ENCODE peak calls at places on chromosomes 6 and 20, in six cellular contexts. One of them, this sample, is unnamed.
A peak's percentile ranks its signal among the peaks of the same experiment; 100 is the strongest.

GRCh38 chr6:104326173-104327001 is 533.3 kb downstream of the HACE1 start:
- DNase-seq in fibroblast of gingiva: no peak
- DNase-seq in T1000: peak; percentile 69
- DNase-seq in stimulated activated naive B cell treated with anti-CD40 and anti-IgM and Interleukin-4, amounts not matched to agents 10 μg/mL and 1 μg/mL and 100 μg/mL, for 72 hours: no peak
- DNase-seq in iPS-NIHi11: no peak
- DNase-seq in AG08396: no peak
- DNase-seq in this sample: peak; percentile 1

GRCh38 chr6:159983641-159984080 is 14.8 kb downstream of the IGF2R start:
- DNase-seq in fibroblast of gingiva: peak; percentile 51
- DNase-seq in T1000: no peak
- DNase-seq in stimulated activated naive B cell treated with anti-CD40 and anti-IgM and Interleukin-4, amounts not matched to agents 10 μg/mL and 1 μg/mL and 100 μg/mL, for 72 hours: no peak
- DNase-seq in iPS-NIHi11: no peak
- DNase-seq in AG08396: no peak
- DNase-seq in this sample: peak; percentile 68

GRCh38 chr6:143241110-143241509 is 180.4 kb downstream of the AIG1 start:
- DNase-seq in fibroblast of gingiva: no peak
- DNase-seq in T1000: no peak
- DNase-seq in stimulated activated naive B cell treated with anti-CD40 and anti-IgM and Interleukin-4, amounts not matched to agents 10 μg/mL and 1 μg/mL and 100 μg/mL, for 72 hours: no peak
- DNase-seq in iPS-NIHi11: no peak
- DNase-seq in AG08396: no peak
- DNase-seq in this sample: no peak

GRCh38 chr20:47224300-47224791 is 132.2 kb downstream of the ZMYND8 start:
- DNase-seq in fibroblast of gingiva: no peak
- DNase-seq in T1000: no peak
- DNase-seq in stimulated activated naive B cell treated with anti-CD40 and anti-IgM and Interleukin-4, amounts not matched to agents 10 μg/mL and 1 μg/mL and 100 μg/mL, for 72 hours: no peak
- DNase-seq in iPS-NIHi11: no peak
- DNase-seq in AG08396: no peak
- DNase-seq in this sample: no peak

GRCh38 chr6:11645016-11645415 is 107.5 kb downstream of the TMEM170B start:
- DNase-seq in fibroblast of gingiva: peak; percentile 6
- DNase-seq in T1000: no peak
- DNase-seq in stimulated activated naive B cell treated with anti-CD40 and anti-IgM and Interleukin-4, amounts not matched to agents 10 μg/mL and 1 μg/mL and 100 μg/mL, for 72 hours: no peak
- DNase-seq in iPS-NIHi11: no peak
- DNase-seq in AG08396: no peak
- DNase-seq in this sample: no peak

GRCh38 chr20:47400685-47401084 is 44.2 kb upstream of the ZMYND8 start:
- DNase-seq in fibroblast of gingiva: no peak
- DNase-seq in T1000: peak; percentile 32
- DNase-seq in stimulated activated naive B cell treated with anti-CD40 and anti-IgM and Interleukin-4, amounts not matched to agents 10 μg/mL and 1 μg/mL and 100 μg/mL, for 72 hours: no peak
- DNase-seq in iPS-NIHi11: peak; percentile 33
- DNase-seq in AG08396: no peak
- DNase-seq in this sample: no peak

GRCh38 chr6:30963641-30964040 is 19.9 kb upstream of the MUC21 start:
- DNase-seq in fibroblast of gingiva: no peak
- DNase-seq in T1000: no peak
- DNase-seq in stimulated activated naive B cell treated with anti-CD40 and anti-IgM and Interleukin-4, amounts not matched to agents 10 μg/mL and 1 μg/mL and 100 μg/mL, for 72 hours: no peak
- DNase-seq in iPS-NIHi11: no peak
- DNase-seq in AG08396: no peak
- DNase-seq in this sample: no peak

GRCh38 chr6:131862486-131862885 is 54.7 kb downstream of the ENPP1 start:
- DNase-seq in fibroblast of gingiva: no peak
- DNase-seq in T1000: no peak
- DNase-seq in stimulated activated naive B cell treated with anti-CD40 and anti-IgM and Interleukin-4, amounts not matched to agents 10 μg/mL and 1 μg/mL and 100 μg/mL, for 72 hours: no peak
- DNase-seq in iPS-NIHi11: no peak
- DNase-seq in AG08396: no peak
- DNase-seq in this sample: no peak

GRCh38 chr6:38443341-38443740 is 196.4 kb downstream of the BTBD9 start:
- DNase-seq in fibroblast of gingiva: peak; percentile 5
- DNase-seq in T1000: no peak
- DNase-seq in stimulated activated naive B cell treated with anti-CD40 and anti-IgM and Interleukin-4, amounts not matched to agents 10 μg/mL and 1 μg/mL and 100 μg/mL, for 72 hours: no peak
- DNase-seq in iPS-NIHi11: no peak
- DNase-seq in AG08396: no peak
- DNase-seq in this sample: no peak

GRCh38 chr6:55377150-55377549 is 49.9 kb downstream of the GFRAL start:
- DNase-seq in fibroblast of gingiva: no peak
- DNase-seq in T1000: no peak
- DNase-seq in stimulated activated naive B cell treated with anti-CD40 and anti-IgM and Interleukin-4, amounts not matched to agents 10 μg/mL and 1 μg/mL and 100 μg/mL, for 72 hours: no peak
- DNase-seq in iPS-NIHi11: no peak
- DNase-seq in AG08396: no peak
- DNase-seq in this sample: no peak

GRCh38 chr6:1015819-1016218 is 296.1 kb upstream of the FOXQ1 start:
- DNase-seq in fibroblast of gingiva: peak; percentile 36
- DNase-seq in T1000: no peak
- DNase-seq in stimulated activated naive B cell treated with anti-CD40 and anti-IgM and Interleukin-4, amounts not matched to agents 10 μg/mL and 1 μg/mL and 100 μg/mL, for 72 hours: no peak
- DNase-seq in iPS-NIHi11: no peak
- DNase-seq in AG08396: peak; percentile 39
- DNase-seq in this sample: peak; percentile 17

GRCh38 chr6:165846123-165846966 is 183.3 kb upstream of the PDE10A start:
- DNase-seq in fibroblast of gingiva: no peak
- DNase-seq in T1000: no peak
- DNase-seq in stimulated activated naive B cell treated with anti-CD40 and anti-IgM and Interleukin-4, amounts not matched to agents 10 μg/mL and 1 μg/mL and 100 μg/mL, for 72 hours: no peak
- DNase-seq in iPS-NIHi11: no peak
- DNase-seq in AG08396: no peak
- DNase-seq in this sample: no peak

GRCh38 chr20:20489623-20490341 is 121.9 kb downstream of the INSM1 start:
- DNase-seq in fibroblast of gingiva: peak; percentile 16
- DNase-seq in T1000: no peak
- DNase-seq in stimulated activated naive B cell treated with anti-CD40 and anti-IgM and Interleukin-4, amounts not matched to agents 10 μg/mL and 1 μg/mL and 100 μg/mL, for 72 hours: no peak
- DNase-seq in iPS-NIHi11: no peak
- DNase-seq in AG08396: no peak
- DNase-seq in this sample: no peak

GRCh38 chr6:152206072-152206818 is 398.8 kb downstream of the ESR1 start:
- DNase-seq in fibroblast of gingiva: no peak
- DNase-seq in T1000: no peak
- DNase-seq in stimulated activated naive B cell treated with anti-CD40 and anti-IgM and Interleukin-4, amounts not matched to agents 10 μg/mL and 1 μg/mL and 100 μg/mL, for 72 hours: no peak
- DNase-seq in iPS-NIHi11: peak; percentile 47
- DNase-seq in AG08396: peak; percentile 19
- DNase-seq in this sample: peak; percentile 17

GRCh38 chr20:8209061-8209460 is 77.0 kb downstream of the PLCB1 start:
- DNase-seq in fibroblast of gingiva: peak; percentile 8
- DNase-seq in T1000: no peak
- DNase-seq in stimulated activated naive B cell treated with anti-CD40 and anti-IgM and Interleukin-4, amounts not matched to agents 10 μg/mL and 1 μg/mL and 100 μg/mL, for 72 hours: no peak
- DNase-seq in iPS-NIHi11: no peak
- DNase-seq in AG08396: no peak
- DNase-seq in this sample: no peak

GRCh38 chr6:28545955-28546354 is 20.3 kb downstream of the GPX5 start:
- DNase-seq in fibroblast of gingiva: no peak
- DNase-seq in T1000: no peak
- DNase-seq in stimulated activated naive B cell treated with anti-CD40 and anti-IgM and Interleukin-4, amounts not matched to agents 10 μg/mL and 1 μg/mL and 100 μg/mL, for 72 hours: no peak
- DNase-seq in iPS-NIHi11: no peak
- DNase-seq in AG08396: no peak
- DNase-seq in this sample: no peak

GRCh38 chr20:33862709-33863403 is 51.7 kb downstream of the CHMP4B start:
- DNase-seq in fibroblast of gingiva: peak; percentile 41
- DNase-seq in T1000: peak; percentile 25
- DNase-seq in stimulated activated naive B cell treated with anti-CD40 and anti-IgM and Interleukin-4, amounts not matched to agents 10 μg/mL and 1 μg/mL and 100 μg/mL, for 72 hours: peak; percentile 26
- DNase-seq in iPS-NIHi11: peak; percentile 95
- DNase-seq in AG08396: peak; percentile 86
- DNase-seq in this sample: peak; percentile 59

GRCh38 chr6:32153252-32153834 is 598 bp upstream of the PPT2 start:
- DNase-seq in fibroblast of gingiva: peak; percentile 45
- DNase-seq in T1000: peak; percentile 45
- DNase-seq in stimulated activated naive B cell treated with anti-CD40 and anti-IgM and Interleukin-4, amounts not matched to agents 10 μg/mL and 1 μg/mL and 100 μg/mL, for 72 hours: no peak
- DNase-seq in iPS-NIHi11: peak; percentile 50
- DNase-seq in AG08396: no peak
- DNase-seq in this sample: no peak

GRCh38 chr20:33277471-33278441 is 5.3 kb upstream of the BPIFB1 start:
- DNase-seq in fibroblast of gingiva: no peak
- DNase-seq in T1000: no peak
- DNase-seq in stimulated activated naive B cell treated with anti-CD40 and anti-IgM and Interleukin-4, amounts not matched to agents 10 μg/mL and 1 μg/mL and 100 μg/mL, for 72 hours: no peak
- DNase-seq in iPS-NIHi11: peak; percentile 55
- DNase-seq in AG08396: no peak
- DNase-seq in this sample: no peak

GRCh38 chr6:35177139-35177538 is 36.0 kb upstream of the TCP11 start:
- DNase-seq in fibroblast of gingiva: no peak
- DNase-seq in T1000: no peak
- DNase-seq in stimulated activated naive B cell treated with anti-CD40 and anti-IgM and Interleukin-4, amounts not matched to agents 10 μg/mL and 1 μg/mL and 100 μg/mL, for 72 hours: no peak
- DNase-seq in iPS-NIHi11: no peak
- DNase-seq in AG08396: no peak
- DNase-seq in this sample: peak; percentile 44

GRCh38 chr6:31765910-31766794 is 3.7 kb downstream of the SAPCD1 start:
- DNase-seq in fibroblast of gingiva: no peak
- DNase-seq in T1000: no peak
- DNase-seq in stimulated activated naive B cell treated with anti-CD40 and anti-IgM and Interleukin-4, amounts not matched to agents 10 μg/mL and 1 μg/mL and 100 μg/mL, for 72 hours: no peak
- DNase-seq in iPS-NIHi11: peak; percentile 88
- DNase-seq in AG08396: peak; percentile 56
- DNase-seq in this sample: no peak

GRCh38 chr6:12279322-12280098 is 10.7 kb upstream of the EDN1 start:
- DNase-seq in fibroblast of gingiva: no peak
- DNase-seq in T1000: no peak
- DNase-seq in stimulated activated naive B cell treated with anti-CD40 and anti-IgM and Interleukin-4, amounts not matched to agents 10 μg/mL and 1 μg/mL and 100 μg/mL, for 72 hours: no peak
- DNase-seq in iPS-NIHi11: no peak
- DNase-seq in AG08396: no peak
- DNase-seq in this sample: no peak

GRCh38 chr6:7261030-7261841 is 51.8 kb downstream of the SSR1 start:
- DNase-seq in fibroblast of gingiva: peak; percentile 76
- DNase-seq in T1000: peak; percentile 82
- DNase-seq in stimulated activated naive B cell treated with anti-CD40 and anti-IgM and Interleukin-4, amounts not matched to agents 10 μg/mL and 1 μg/mL and 100 μg/mL, for 72 hours: peak; percentile 70
- DNase-seq in iPS-NIHi11: peak; percentile 97
- DNase-seq in AG08396: peak; percentile 97
- DNase-seq in this sample: peak; percentile 90

GRCh38 chr6:80974579-80974978 is 777.9 kb downstream of the TENT5A start:
- DNase-seq in fibroblast of gingiva: no peak
- DNase-seq in T1000: no peak
- DNase-seq in stimulated activated naive B cell treated with anti-CD40 and anti-IgM and Interleukin-4, amounts not matched to agents 10 μg/mL and 1 μg/mL and 100 μg/mL, for 72 hours: no peak
- DNase-seq in iPS-NIHi11: peak; percentile 31
- DNase-seq in AG08396: no peak
- DNase-seq in this sample: no peak

GRCh38 chr20:50186987-50187402 is 3.6 kb upstream of the CEBPB start:
- DNase-seq in fibroblast of gingiva: no peak
- DNase-seq in T1000: no peak
- DNase-seq in stimulated activated naive B cell treated with anti-CD40 and anti-IgM and Interleukin-4, amounts not matched to agents 10 μg/mL and 1 μg/mL and 100 μg/mL, for 72 hours: no peak
- DNase-seq in iPS-NIHi11: no peak
- DNase-seq in AG08396: no peak
- DNase-seq in this sample: no peak

GRCh38 chr6:125942677-125943527 is 13.7 kb upstream of the HINT3 start:
- DNase-seq in fibroblast of gingiva: no peak
- DNase-seq in T1000: no peak
- DNase-seq in stimulated activated naive B cell treated with anti-CD40 and anti-IgM and Interleukin-4, amounts not matched to agents 10 μg/mL and 1 μg/mL and 100 μg/mL, for 72 hours: no peak
- DNase-seq in iPS-NIHi11: no peak
- DNase-seq in AG08396: no peak
- DNase-seq in this sample: peak; percentile 18

GRCh38 chr6:166678426-166678825 is 51.4 kb upstream of the RPS6KA2 start:
- DNase-seq in fibroblast of gingiva: no peak
- DNase-seq in T1000: no peak
- DNase-seq in stimulated activated naive B cell treated with anti-CD40 and anti-IgM and Interleukin-4, amounts not matched to agents 10 μg/mL and 1 μg/mL and 100 μg/mL, for 72 hours: no peak
- DNase-seq in iPS-NIHi11: no peak
- DNase-seq in AG08396: no peak
- DNase-seq in this sample: peak; percentile 36

GRCh38 chr6:148530394-148530923 is 187.8 kb downstream of the SASH1 start:
- DNase-seq in fibroblast of gingiva: peak; percentile 90
- DNase-seq in T1000: no peak
- DNase-seq in stimulated activated naive B cell treated with anti-CD40 and anti-IgM and Interleukin-4, amounts not matched to agents 10 μg/mL and 1 μg/mL and 100 μg/mL, for 72 hours: no peak
- DNase-seq in iPS-NIHi11: peak; percentile 31
- DNase-seq in AG08396: peak; percentile 75
- DNase-seq in this sample: peak; percentile 98

GRCh38 chr6:139373154-139373927 is 1.1 kb downstream of the CITED2 start:
- DNase-seq in fibroblast of gingiva: peak; percentile 60
- DNase-seq in T1000: peak; percentile 45
- DNase-seq in stimulated activated naive B cell treated with anti-CD40 and anti-IgM and Interleukin-4, amounts not matched to agents 10 μg/mL and 1 μg/mL and 100 μg/mL, for 72 hours: peak; percentile 74
- DNase-seq in iPS-NIHi11: no peak
- DNase-seq in AG08396: peak; percentile 23
- DNase-seq in this sample: peak; percentile 84

GRCh38 chr6:125927761-125928160 is 28.8 kb upstream of the HINT3 start:
- DNase-seq in fibroblast of gingiva: no peak
- DNase-seq in T1000: no peak
- DNase-seq in stimulated activated naive B cell treated with anti-CD40 and anti-IgM and Interleukin-4, amounts not matched to agents 10 μg/mL and 1 μg/mL and 100 μg/mL, for 72 hours: no peak
- DNase-seq in iPS-NIHi11: no peak
- DNase-seq in AG08396: no peak
- DNase-seq in this sample: no peak

GRCh38 chr6:11224252-11224965 is 8.1 kb downstream of the NEDD9 start:
- DNase-seq in fibroblast of gingiva: no peak
- DNase-seq in T1000: no peak
- DNase-seq in stimulated activated naive B cell treated with anti-CD40 and anti-IgM and Interleukin-4, amounts not matched to agents 10 μg/mL and 1 μg/mL and 100 μg/mL, for 72 hours: peak; percentile 9
- DNase-seq in iPS-NIHi11: no peak
- DNase-seq in AG08396: no peak
- DNase-seq in this sample: peak; percentile 68

GRCh38 chr6:106804238-106805016 is 170.1 kb downstream of the CD24 start:
- DNase-seq in fibroblast of gingiva: no peak
- DNase-seq in T1000: no peak
- DNase-seq in stimulated activated naive B cell treated with anti-CD40 and anti-IgM and Interleukin-4, amounts not matched to agents 10 μg/mL and 1 μg/mL and 100 μg/mL, for 72 hours: no peak
- DNase-seq in iPS-NIHi11: peak; percentile 68
- DNase-seq in AG08396: no peak
- DNase-seq in this sample: no peak

GRCh38 chr6:128118401-128118800 is 217.5 kb upstream of the THEMIS start:
- DNase-seq in fibroblast of gingiva: peak; percentile 86
- DNase-seq in T1000: no peak
- DNase-seq in stimulated activated naive B cell treated with anti-CD40 and anti-IgM and Interleukin-4, amounts not matched to agents 10 μg/mL and 1 μg/mL and 100 μg/mL, for 72 hours: no peak
- DNase-seq in iPS-NIHi11: no peak
- DNase-seq in AG08396: no peak
- DNase-seq in this sample: peak; percentile 48

GRCh38 chr6:7496266-7496875 is 45.1 kb upstream of the DSP start:
- DNase-seq in fibroblast of gingiva: no peak
- DNase-seq in T1000: no peak
- DNase-seq in stimulated activated naive B cell treated with anti-CD40 and anti-IgM and Interleukin-4, amounts not matched to agents 10 μg/mL and 1 μg/mL and 100 μg/mL, for 72 hours: no peak
- DNase-seq in iPS-NIHi11: no peak
- DNase-seq in AG08396: no peak
- DNase-seq in this sample: no peak

GRCh38 chr6:70398783-70399730 is 14.3 kb upstream of the FAM135A start:
- DNase-seq in fibroblast of gingiva: peak; percentile 31
- DNase-seq in T1000: peak; percentile 26
- DNase-seq in stimulated activated naive B cell treated with anti-CD40 and anti-IgM and Interleukin-4, amounts not matched to agents 10 μg/mL and 1 μg/mL and 100 μg/mL, for 72 hours: no peak
- DNase-seq in iPS-NIHi11: peak; percentile 8
- DNase-seq in AG08396: peak; percentile 23
- DNase-seq in this sample: peak; percentile 33